ENCODE peak calls at places on chromosome 22, in six cellular contexts. J is AG08395; K is chondrocyte; T is CD4-positive, alpha-beta T cell; Z is body of pancreas; E is AG09309. R is an unnamed sample.

GRCh38 chr22:41132555-41132954 is 40.2 kb downstream of the EP300 start:
- DNase-seq in J (no peak), K (no peak), T (no peak), Z (no peak), E (no peak), R (no peak)

GRCh38 chr22:20748820-20749428 is 25.0 kb upstream of the SERPIND1 start:
- DNase-seq in J (no peak), K (no peak), T (no peak), Z (no peak), E (no peak), R (no peak)

GRCh38 chr22:38490915-38491314 is 15.2 kb downstream of the DDX17 start:
- DNase-seq in J (no peak), K (no peak), T (no peak), Z (peak; percentile 81), E (no peak), R (no peak)

GRCh38 chr22:20577549-20577975 is 70.2 kb downstream of the MED15 start:
- DNase-seq in J (no peak), K (no peak), T (no peak), Z (no peak), E (no peak), R (no peak)

GRCh38 chr22:28064941-28065340 is 145.9 kb upstream of the PITPNB start:
- DNase-seq in J (no peak), K (no peak), T (no peak), Z (no peak), E (no peak), R (no peak)

GRCh38 chr22:44395116-44396005 is 82.6 kb upstream of the SHISAL1 start:
- DNase-seq in J (no peak), K (peak; percentile 85), T (no peak), Z (peak; percentile 4), E (no peak), R (no peak)

GRCh38 chr22:32880906-32881596 is 79.5 kb downstream of the TIMP3 start:
- DNase-seq in J (no peak), K (no peak), T (no peak), Z (peak; percentile 38), E (no peak), R (no peak)

GRCh38 chr22:16699336-16699735 is 106.7 kb upstream of the CCT8L2 start:
- DNase-seq in J (no peak), K (no peak), T (no peak), Z (no peak), E (no peak), R (no peak)

GRCh38 chr22:36027579-36027959 is 1.1 kb downstream of the RBFOX2 start:
- DNase-seq in J (no peak), K (no peak), T (no peak), Z (peak; percentile 10), E (no peak), R (no peak)

GRCh38 chr22:39514373-39514973 is 5.9 kb upstream of the ATF4 start:
- DNase-seq in J (no peak), K (no peak), T (peak; percentile 42), Z (peak; percentile 80), E (no peak), R (no peak)

GRCh38 chr22:43992331-43992821 is 31.7 kb upstream of the PARVB start:
- DNase-seq in J (peak; percentile 95), K (no peak), T (no peak), Z (no peak), E (peak; percentile 4), R (no peak)

GRCh38 chr22:24727218-24727851 is 47.2 kb downstream of the PIWIL3 start:
- DNase-seq in J (peak; percentile 25), K (no peak), T (no peak), Z (no peak), E (no peak), R (no peak)

GRCh38 chr22:38733329-38734202 is 22.2 kb downstream of the SUN2 start:
- DNase-seq in J (peak; percentile 62), K (peak; percentile 59), T (peak; percentile 48), Z (peak; percentile 81), E (no peak), R (no peak)

GRCh38 chr22:37544955-37545702 is 15.2 kb upstream of the CDC42EP1 start:
- DNase-seq in J (peak; percentile 70), K (no peak), T (peak; percentile 26), Z (peak; percentile 92), E (no peak), R (peak; percentile 58)

GRCh38 chr22:26395926-26396325 is 33.1 kb upstream of the ASPHD2 start:
- DNase-seq in J (no peak), K (no peak), T (no peak), Z (no peak), E (no peak), R (no peak)

GRCh38 chr22:22422629-22423112 is 85.9 kb downstream of the ZNF280B start:
- DNase-seq in J (peak; percentile 56), K (no peak), T (peak; percentile 40), Z (peak; percentile 77), E (peak; percentile 1), R (peak; percentile 53)

GRCh38 chr22:38657248-38657909 is 941 bp downstream of the CBY1 start:
- DNase-seq in J (peak; percentile 26), K (no peak), T (no peak), Z (peak; percentile 56), E (no peak), R (peak; percentile 10)

GRCh38 chr22:46009730-46010129 is 32.8 kb upstream of the WNT7B start:
- DNase-seq in J (no peak), K (peak; percentile 81), T (no peak), Z (no peak), E (no peak), R (no peak)

R was measured in stimulated activated effector memory CD8-positive, alpha-beta T cell treated with anti-CD3 and anti-CD28 coated beads, Interleukin-12 subunit alpha, Interleukin-12 subunit beta, amount 100 ng/mL, for 72 hours.